ENCODE peak calls at places on chromosomes 13 and 19, in seven cellular contexts. K is right atrium auricular region, W is ascending aorta, G is endothelial cell of umbilical vein, B is lower lobe of right lung, N is GM06990, R is Caco-2. S is an unnamed sample.
A peak's percentile ranks its signal among the peaks of the same experiment; 100 is the strongest.

GRCh38 chr19:53431399-53432087 is at the start of gene ZNF761:
- DNase-seq in W (peak; percentile 97), K (peak; percentile 95), N (peak; percentile 94), G (peak; percentile 96), B (peak; percentile 98), R (peak; percentile 99), S (peak; percentile 35)

GRCh38 chr13:46010148-46010547 is 42.4 kb downstream of the ZC3H13 start:
- DNase-seq in N (no peak), G (no peak), R (peak; percentile 18), B (no peak), K (no peak), W (no peak), S (no peak)

GRCh38 chr19:55482967-55483671 is 1.9 kb upstream of the NAT14 start:
- DNase-seq in N (no peak), W (no peak), B (no peak), K (no peak), G (no peak), R (no peak), S (no peak)

GRCh38 chr19:46118136-46118535 is 6.4 kb downstream of the IGFL3 start:
- DNase-seq in R (no peak), B (no peak), K (no peak), W (no peak), G (no peak), N (no peak), S (no peak)

GRCh38 chr13:26983533-26984315 is 187.9 kb downstream of the USP12 start:
- DNase-seq in G (no peak), W (no peak), K (no peak), N (no peak), R (no peak), B (no peak), S (no peak)

GRCh38 chr19:40604647-40605200 is 3.6 kb downstream of the LTBP4 start:
- DNase-seq in R (peak; percentile 43), W (no peak), B (no peak), N (no peak), G (no peak), K (no peak), S (no peak)

GRCh38 chr19:18173572-18174294 is at the start of gene IFI30:
- DNase-seq in W (peak; percentile 85), K (no peak), G (peak; percentile 37), R (peak; percentile 64), N (peak; percentile 92), B (peak; percentile 92), S (no peak)

GRCh38 chr19:45455707-45456499 is 11.9 kb upstream of the FOSB start:
- DNase-seq in G (peak; percentile 98), R (peak; percentile 95), K (peak; percentile 98), B (peak; percentile 94), N (peak; percentile 69), W (peak; percentile 99), S (peak; percentile 99)

GRCh38 chr13:63554157-63554556 is 2138.5 kb upstream of the PCDH20 start:
- DNase-seq in R (no peak), K (no peak), B (no peak), G (peak; percentile 46), W (no peak), N (no peak), S (no peak)

GRCh38 chr19:510606-511100 is 3.4 kb downstream of the TPGS1 start:
- DNase-seq in G (peak; percentile 88), R (peak; percentile 86), K (peak; percentile 73), N (peak; percentile 87), B (peak; percentile 86), W (peak; percentile 89), S (no peak)

DNA sequence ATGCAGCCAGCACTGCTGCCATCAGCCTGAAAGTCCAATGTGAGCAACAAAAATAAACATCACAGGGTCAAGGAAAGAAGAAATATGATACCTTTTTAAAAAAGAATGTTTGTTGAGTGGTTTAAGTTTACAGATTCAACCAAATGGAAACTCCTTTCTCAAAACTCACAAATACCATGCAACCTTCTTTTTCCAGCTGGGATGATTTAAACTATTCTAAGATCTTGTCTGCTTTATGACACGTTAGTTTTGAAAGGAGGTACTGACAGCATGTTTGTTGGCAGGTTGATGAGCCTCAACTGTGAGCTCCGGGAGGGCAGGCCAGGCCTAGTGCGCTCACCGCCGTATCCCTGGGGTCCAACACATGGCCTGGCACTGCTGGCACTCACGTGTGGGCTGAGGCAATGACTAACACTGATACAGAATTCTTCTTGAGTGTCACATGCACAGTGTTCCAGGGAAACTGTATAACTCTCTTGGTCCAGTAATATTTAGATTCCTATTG is 46.7 kb downstream of the LATS2 start:
- DNase-seq in B (no peak), G (peak; percentile 58), W (no peak), K (no peak), R (no peak), N (no peak), S (peak; percentile 62)
- H3K4me3 ChIP-seq in B (no peak overlapping the region), G (no peak overlapping the region), W (no peak overlapping the region), K (no peak overlapping the region), R (no peak overlapping the region), N (no peak overlapping the region), S (no peak overlapping the region)

GRCh38 chr19:38685666-38686529 is 38.4 kb downstream of the ACTN4 start:
- DNase-seq in R (peak; percentile 72), N (no peak), G (peak; percentile 92), B (no peak), K (no peak), W (no peak), S (no peak)
- TF ChIP-seq CTCF in R (peak; percentile 69), N (peak; percentile 33), G (peak; percentile 64), B (peak; percentile 46), K (peak; percentile 41), W (peak; percentile 38), S (peak; percentile 46)

DNA sequence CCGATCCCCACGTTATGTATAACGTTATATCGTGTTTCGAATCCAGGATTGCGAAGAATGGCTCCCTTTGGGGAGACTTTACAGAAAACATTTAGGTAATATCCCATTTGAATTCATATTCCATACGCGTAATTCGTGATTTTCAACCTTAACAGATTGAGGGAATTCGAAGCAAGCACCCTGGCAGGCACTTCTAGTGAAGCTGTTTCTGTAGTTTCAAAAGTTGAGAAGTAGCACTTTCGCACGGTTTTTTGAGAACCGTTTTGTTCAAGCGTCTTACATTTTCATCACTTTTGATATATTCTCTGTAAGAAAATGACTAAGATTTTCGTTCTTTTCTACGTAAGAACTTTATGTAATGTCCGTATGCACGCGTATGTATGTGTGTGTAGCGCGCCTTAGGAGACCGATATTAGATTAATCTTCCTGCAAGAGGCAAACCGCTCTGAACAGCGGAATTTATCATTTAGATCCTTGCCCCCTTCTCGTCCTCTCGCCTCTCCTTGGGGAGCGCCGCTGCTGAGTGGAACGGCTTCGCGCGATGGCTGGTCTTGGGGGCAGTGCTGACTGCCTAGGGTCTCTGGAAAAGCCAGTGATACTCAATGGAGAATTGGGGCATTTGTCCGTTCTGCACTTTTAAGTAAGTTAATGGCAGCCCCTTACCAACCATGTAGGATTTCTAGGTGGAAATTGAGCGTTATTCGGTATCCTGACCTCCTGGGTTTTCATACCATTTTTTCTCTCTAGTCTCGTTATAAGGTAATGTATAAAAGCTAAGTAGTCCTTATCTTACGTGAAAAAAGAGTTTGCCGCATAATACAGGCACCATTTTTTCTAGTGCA is 4.8 kb downstream of the MAB21L1 start:
- DNase-seq in K (no peak), W (no peak), N (no peak), G (no peak), B (no peak), R (no peak), S (no peak)
- H3K27me3 ChIP-seq in K (no peaks in the 10 kb centered on the region), W (no peaks in the 10 kb centered on the region), N (no peaks in the 10 kb centered on the region), G (no peaks in the 10 kb centered on the region), B (peaks cover 62% of the 10 kb centered on the region), R (no peaks in the 10 kb centered on the region), S (no peaks in the 10 kb centered on the region)

DNA sequence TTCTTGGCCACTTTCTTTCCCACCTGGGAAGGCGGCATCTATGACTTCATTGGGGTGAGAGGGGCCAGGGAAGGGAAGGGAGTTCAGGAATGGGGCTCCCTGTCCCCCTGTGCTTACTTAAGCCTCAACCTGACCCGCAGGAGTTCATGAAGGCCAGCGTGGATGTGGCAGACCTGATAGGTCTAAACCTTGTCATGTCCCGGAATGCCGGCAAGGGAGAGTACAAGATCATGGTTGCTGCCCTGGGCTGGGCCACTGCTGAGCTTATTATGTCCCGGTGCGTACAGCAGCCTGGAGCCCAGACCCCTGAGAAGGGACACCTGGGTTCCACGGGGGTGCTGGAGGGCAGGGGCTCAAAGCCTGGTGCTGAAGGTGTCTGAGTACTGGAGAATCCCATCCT is 1.1 kb downstream of the TMEM147 start:
- DNase-seq in G (no peak), N (no peak), B (no peak), K (no peak), R (no peak), W (no peak), S (no peak)
- H3K4me3 ChIP-seq in G (peak overlapping the region; percentile 88), N (peak overlapping the region; percentile 78), B (peak overlapping the region; percentile 99), K (no peak overlapping the region), R (peak overlapping the region; percentile 90), W (peak overlapping the region; percentile 88), S (peak overlapping the region; percentile 93)

DNA sequence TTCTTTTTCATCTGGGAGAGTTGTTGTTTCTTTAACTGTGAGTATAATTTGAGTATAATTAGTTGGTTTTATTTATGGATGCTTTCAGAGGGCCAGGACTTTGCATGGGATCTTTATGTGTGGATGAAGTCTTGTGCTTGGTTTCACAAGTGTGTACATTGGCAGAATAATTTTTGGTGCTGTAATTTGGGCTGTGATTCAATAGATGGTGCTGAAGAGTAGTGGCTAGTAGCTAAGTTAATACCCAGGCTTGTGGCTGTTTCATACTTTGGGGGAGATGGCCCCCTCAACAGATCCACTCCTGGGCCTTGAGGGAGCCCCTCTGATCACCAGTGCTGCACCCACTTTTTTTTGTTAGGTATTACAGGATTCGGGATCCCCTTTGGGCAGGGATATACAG is 1142.4 kb downstream of the SLITRK1 start:
- DNase-seq in N (no peak), W (no peak), K (no peak), G (no peak), R (no peak), B (no peak), S (no peak)
- TF ChIP-seq CTCF in N (no peak), W (no peak), K (no peak), G (no peak), R (no peak), B (no peak), S (peak; percentile 38)

DNA sequence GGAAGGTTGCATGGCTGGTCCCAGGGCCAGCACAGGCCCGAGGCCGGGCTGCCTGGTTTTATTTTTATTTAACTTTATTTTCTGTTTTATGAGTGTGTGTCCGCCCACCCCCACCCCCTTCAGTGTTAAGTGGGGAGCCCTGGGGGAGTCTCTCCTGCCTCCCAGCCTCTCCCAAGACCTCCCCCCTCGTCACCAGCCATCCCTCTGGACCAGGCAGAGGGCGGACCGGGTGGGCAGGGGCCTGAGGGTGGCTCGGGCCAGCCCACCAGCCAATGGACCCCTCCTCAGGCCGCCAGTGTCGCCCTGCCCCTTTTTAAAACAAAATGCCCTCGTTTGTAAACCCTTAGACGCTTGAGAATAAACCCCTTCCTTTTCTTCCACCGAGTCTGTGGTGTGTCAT is 531 bp upstream of the TGFBR3L start:
- DNase-seq in W (no peak), B (no peak), G (no peak), K (no peak), R (no peak), N (no peak), S (no peak)
- H3K27me3 ChIP-seq in W (peaks cover 13% of the 10 kb centered on the region), B (peaks cover 45% of the 10 kb centered on the region), G (peaks cover 18% of the 10 kb centered on the region), K (no peaks in the 10 kb centered on the region), R (no peaks in the 10 kb centered on the region), N (no peaks in the 10 kb centered on the region), S (no peaks in the 10 kb centered on the region)

GRCh38 chr13:111304041-111304544 is 16.3 kb upstream of the TEX29 start:
- DNase-seq in K (no peak), G (no peak), N (peak; percentile 43), W (peak; percentile 42), R (no peak), B (no peak), S (no peak)
- H3K4me3 ChIP-seq in K (no peak overlapping the region), G (no peak overlapping the region), N (no peak overlapping the region), W (no peak overlapping the region), R (no peak overlapping the region), B (no peak overlapping the region), S (no peak overlapping the region)

GRCh38 chr13:111518161-111518791 is 197.8 kb downstream of the TEX29 start:
- DNase-seq in R (no peak), B (no peak), W (no peak), G (no peak), N (no peak), K (no peak), S (no peak)
- TF ChIP-seq CTCF in R (no peak), B (no peak), W (no peak), G (no peak), N (no peak), K (no peak), S (no peak)